ENCODE peak calls at places on chromosome 1, in four cellular contexts. One of them, this sample, is unnamed.

GRCh38 chr1:239478069-239478468 is 91.7 kb downstream of the CHRM3 start:
- DNase-seq in uterus: no peak
- DNase-seq in breast epithelium: no peak
- DNase-seq in choroid plexus epithelial cell: no peak
- DNase-seq in this sample: no peak

GRCh38 chr1:151007853-151008243 is 401 bp upstream of the PRUNE1 start:
- DNase-seq in breast epithelium: no peak
- DNase-seq in uterus: no peak
- DNase-seq in choroid plexus epithelial cell: no peak
- DNase-seq in this sample: no peak

GRCh38 chr1:37741662-37742061 is 23.3 kb downstream of the EPHA10 start:
- DNase-seq in breast epithelium: no peak
- DNase-seq in choroid plexus epithelial cell: no peak
- DNase-seq in uterus: no peak
- DNase-seq in this sample: no peak

GRCh38 chr1:107124705-107125104 is 16.1 kb upstream of the NTNG1 start:
- DNase-seq in choroid plexus epithelial cell: no peak
- DNase-seq in breast epithelium: no peak
- DNase-seq in uterus: no peak
- DNase-seq in this sample: no peak

GRCh38 chr1:39788758-39789570 is at the start of gene BMP8B:
- DNase-seq in breast epithelium: no peak
- DNase-seq in choroid plexus epithelial cell: no peak
- DNase-seq in uterus: no peak
- DNase-seq in this sample: no peak

GRCh38 chr1:235943581-235944114 is 76.9 kb upstream of the LYST start:
- DNase-seq in choroid plexus epithelial cell: peak
- DNase-seq in breast epithelium: no peak
- DNase-seq in uterus: no peak
- DNase-seq in this sample: no peak

GRCh38 chr1:177082855-177083741 is 81.4 kb downstream of the ASTN1 start:
- DNase-seq in breast epithelium: no peak
- DNase-seq in uterus: no peak
- DNase-seq in choroid plexus epithelial cell: peak
- DNase-seq in this sample: no peak

GRCh38 chr1:116290085-116290670 is 82.9 kb upstream of the ATP1A1 start:
- DNase-seq in choroid plexus epithelial cell: no peak
- DNase-seq in uterus: no peak
- DNase-seq in breast epithelium: no peak
- DNase-seq in this sample: no peak

GRCh38 chr1:211282023-211282373 is 22.8 kb downstream of the RCOR3 start:
- DNase-seq in choroid plexus epithelial cell: no peak
- DNase-seq in breast epithelium: no peak
- DNase-seq in uterus: no peak
- DNase-seq in this sample: no peak

GRCh38 chr1:10697621-10698160 is 98.8 kb downstream of the CASZ1 start:
- DNase-seq in uterus: no peak
- DNase-seq in choroid plexus epithelial cell: no peak
- DNase-seq in breast epithelium: no peak
- DNase-seq in this sample: no peak

GRCh38 chr1:230747139-230747730 is at the start of gene CAPN9:
- DNase-seq in choroid plexus epithelial cell: no peak
- DNase-seq in breast epithelium: no peak
- DNase-seq in uterus: no peak
- DNase-seq in this sample: no peak

GRCh38 chr1:20678599-20678998 is 17.4 kb upstream of the DDOST start:
- DNase-seq in choroid plexus epithelial cell: no peak
- DNase-seq in uterus: no peak
- DNase-seq in breast epithelium: no peak
- DNase-seq in this sample: peak

GRCh38 chr1:31788825-31789256 is 24.7 kb upstream of the ADGRB2 start:
- DNase-seq in breast epithelium: no peak
- DNase-seq in choroid plexus epithelial cell: peak
- DNase-seq in uterus: no peak
- DNase-seq in this sample: no peak

GRCh38 chr1:1318131-1318652 is 6.3 kb downstream of the INTS11 start:
- DNase-seq in breast epithelium: peak
- DNase-seq in uterus: peak
- DNase-seq in choroid plexus epithelial cell: peak
- DNase-seq in this sample: no peak

GRCh38 chr1:170001266-170001665 is 73.2 kb downstream of the KIFAP3 start:
- DNase-seq in breast epithelium: no peak
- DNase-seq in uterus: no peak
- DNase-seq in choroid plexus epithelial cell: no peak
- DNase-seq in this sample: no peak

GRCh38 chr1:57824535-57824934 is 400.7 kb upstream of the DAB1 start:
- DNase-seq in uterus: no peak
- DNase-seq in choroid plexus epithelial cell: no peak
- DNase-seq in breast epithelium: no peak
- DNase-seq in this sample: no peak

GRCh38 chr1:200445213-200445612 is 35.4 kb upstream of the ZNF281 start:
- DNase-seq in uterus: no peak
- DNase-seq in choroid plexus epithelial cell: peak
- DNase-seq in breast epithelium: no peak
- DNase-seq in this sample: no peak

GRCh38 chr1:208466054-208466590 is 221.9 kb upstream of the PLXNA2 start:
- DNase-seq in choroid plexus epithelial cell: no peak
- DNase-seq in uterus: no peak
- DNase-seq in breast epithelium: no peak
- DNase-seq in this sample: no peak

DNA sequence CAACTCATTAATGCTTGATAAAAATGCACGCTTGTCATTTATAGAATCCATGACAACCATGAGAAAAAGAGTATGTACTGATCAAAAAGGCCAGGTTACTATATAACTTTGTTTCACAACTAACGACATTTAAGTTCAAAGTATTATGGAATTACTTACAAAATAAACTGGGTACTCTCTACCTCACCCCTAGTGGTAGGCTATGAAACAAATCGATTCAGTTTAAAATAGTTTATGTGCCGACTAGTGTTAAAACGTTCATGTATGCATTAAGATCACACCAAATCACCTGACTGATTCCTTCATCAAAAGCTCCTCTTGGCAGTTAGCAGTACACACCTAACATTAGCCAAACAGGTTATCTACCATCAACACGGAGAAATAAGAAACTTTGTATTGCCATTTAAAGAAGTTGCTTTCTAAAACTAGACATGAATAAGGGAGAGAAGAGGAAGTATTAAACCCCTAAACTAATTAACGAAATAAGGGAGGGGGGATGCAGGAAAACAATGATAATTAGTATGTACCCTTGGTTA is 137.1 kb downstream of the AKT3 start:
- DNase-seq in uterus: no peak
- DNase-seq in breast epithelium: no peak
- DNase-seq in choroid plexus epithelial cell: peak
- DNase-seq in this sample: no peak
- TF ChIP-seq CTCF in uterus: no peak
- TF ChIP-seq CTCF in breast epithelium: no peak
- TF ChIP-seq CTCF in choroid plexus epithelial cell: peak
- TF ChIP-seq CTCF in this sample: peak

GRCh38 chr1:216670118-216670870 is 52.9 kb downstream of the ESRRG start:
- DNase-seq in breast epithelium: no peak
- DNase-seq in uterus: no peak
- DNase-seq in choroid plexus epithelial cell: no peak
- DNase-seq in this sample: no peak
- TF ChIP-seq CTCF in breast epithelium: no peak
- TF ChIP-seq CTCF in uterus: no peak
- TF ChIP-seq CTCF in choroid plexus epithelial cell: no peak
- TF ChIP-seq CTCF in this sample: no peak

GRCh38 chr1:190754769-190755168 is 277.1 kb upstream of the BRINP3 start:
- DNase-seq in breast epithelium: no peak
- DNase-seq in choroid plexus epithelial cell: peak
- DNase-seq in uterus: no peak
- DNase-seq in this sample: no peak
- TF ChIP-seq CTCF in breast epithelium: no peak
- TF ChIP-seq CTCF in choroid plexus epithelial cell: peak
- TF ChIP-seq CTCF in uterus: no peak
- TF ChIP-seq CTCF in this sample: no peak

GRCh38 chr1:152050886-152051764 is 14.3 kb upstream of the S100A11 start:
- DNase-seq in uterus: no peak
- DNase-seq in choroid plexus epithelial cell: no peak
- DNase-seq in breast epithelium: no peak
- DNase-seq in this sample: no peak
- TF ChIP-seq CTCF in uterus: no peak
- TF ChIP-seq CTCF in choroid plexus epithelial cell: no peak
- TF ChIP-seq CTCF in breast epithelium: no peak
- TF ChIP-seq CTCF in this sample: no peak

GRCh38 chr1:13935336-13935735 is 235.3 kb downstream of the PRDM2 start:
- DNase-seq in uterus: no peak
- DNase-seq in breast epithelium: no peak
- DNase-seq in choroid plexus epithelial cell: no peak
- DNase-seq in this sample: no peak

GRCh38 chr1:13927736-13928135 is 227.7 kb downstream of the PRDM2 start:
- DNase-seq in uterus: no peak
- DNase-seq in breast epithelium: no peak
- DNase-seq in choroid plexus epithelial cell: no peak
- DNase-seq in this sample: no peak

GRCh38 chr1:13926556-13926955 is 226.6 kb downstream of the PRDM2 start:
- DNase-seq in breast epithelium: no peak
- DNase-seq in uterus: no peak
- DNase-seq in choroid plexus epithelial cell: no peak
- DNase-seq in this sample: no peak

GRCh38 chr1:13930151-13930550 is 230.2 kb downstream of the PRDM2 start:
- DNase-seq in breast epithelium: no peak
- DNase-seq in uterus: no peak
- DNase-seq in choroid plexus epithelial cell: peak
- DNase-seq in this sample: no peak
- TF ChIP-seq CTCF in breast epithelium: no peak
- TF ChIP-seq CTCF in uterus: no peak
- TF ChIP-seq CTCF in choroid plexus epithelial cell: peak
- TF ChIP-seq CTCF in this sample: peak

GRCh38 chr1:18661404-18662285 is 31.0 kb downstream of the PAX7 start:
- DNase-seq in breast epithelium: no peak
- DNase-seq in uterus: no peak
- DNase-seq in choroid plexus epithelial cell: no peak
- DNase-seq in this sample: no peak
- TF ChIP-seq CTCF in breast epithelium: no peak
- TF ChIP-seq CTCF in uterus: no peak
- TF ChIP-seq CTCF in choroid plexus epithelial cell: no peak
- TF ChIP-seq CTCF in this sample: no peak

DNA sequence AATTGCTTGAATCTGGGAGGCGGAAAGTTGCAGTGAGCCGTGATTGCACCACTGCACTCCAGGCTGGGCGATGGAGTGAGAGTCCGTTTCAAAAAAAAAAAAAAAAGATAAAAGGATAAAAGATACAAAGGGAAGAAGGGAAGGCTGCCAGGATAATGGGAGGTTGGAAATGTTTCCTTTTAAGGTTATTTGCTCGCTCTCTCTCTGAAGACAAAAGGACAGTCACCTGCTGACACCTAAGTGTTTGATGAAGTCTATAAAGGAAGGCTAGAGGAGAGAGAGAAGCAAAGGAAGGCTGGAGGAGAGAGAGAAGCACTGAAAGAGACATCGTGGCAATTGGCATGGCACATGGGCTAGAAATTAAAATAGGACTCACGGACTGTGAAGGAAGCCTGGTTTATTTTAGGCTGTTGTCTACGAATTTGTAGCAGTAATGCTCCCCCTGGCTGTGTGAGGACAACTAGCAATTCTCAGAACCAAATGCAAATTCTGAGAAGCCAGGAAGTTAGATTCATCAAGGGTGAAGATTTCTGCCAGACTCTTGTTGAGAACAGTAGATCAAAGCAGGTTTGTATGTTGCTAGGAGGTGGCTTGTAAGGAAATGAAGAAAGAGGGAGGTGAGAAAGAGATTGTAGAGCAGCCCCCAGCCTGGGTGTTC is 154.2 kb downstream of the ZP4 start:
- DNase-seq in choroid plexus epithelial cell: no peak
- DNase-seq in breast epithelium: no peak
- DNase-seq in uterus: no peak
- DNase-seq in this sample: no peak
- TF ChIP-seq CTCF in choroid plexus epithelial cell: no peak
- TF ChIP-seq CTCF in breast epithelium: no peak
- TF ChIP-seq CTCF in uterus: no peak
- TF ChIP-seq CTCF in this sample: no peak

This sample was measured in GM12864.